ENCODE peak calls at places on chromosomes 11 and 22, in seven cellular contexts. One of them, this sample, is unnamed.

GRCh38 chr11:59555601-59556114 is 44.3 kb downstream of the OR4D9 start:
- DNase-seq in H9: no peak
- DNase-seq in AG09309: no peak
- DNase-seq in chondrocyte: no peak
- DNase-seq in A549: no peak
- DNase-seq in GM06990: peak
- DNase-seq in heart left ventricle: no peak
- DNase-seq in this sample: no peak

GRCh38 chr22:38109391-38110000 is 988 bp downstream of the BAIAP2L2 start:
- DNase-seq in chondrocyte: peak
- DNase-seq in A549: no peak
- DNase-seq in H9: no peak
- DNase-seq in AG09309: no peak
- DNase-seq in heart left ventricle: no peak
- DNase-seq in GM06990: no peak
- DNase-seq in this sample: no peak

GRCh38 chr11:78298216-78298860 is 109.6 kb downstream of the USP35 start:
- DNase-seq in AG09309: no peak
- DNase-seq in A549: no peak
- DNase-seq in GM06990: no peak
- DNase-seq in H9: no peak
- DNase-seq in heart left ventricle: no peak
- DNase-seq in chondrocyte: no peak
- DNase-seq in this sample: no peak

GRCh38 chr22:36870250-36870649 is 9.4 kb downstream of the NCF4 start:
- DNase-seq in heart left ventricle: no peak
- DNase-seq in H9: no peak
- DNase-seq in chondrocyte: no peak
- DNase-seq in A549: peak
- DNase-seq in GM06990: no peak
- DNase-seq in AG09309: no peak
- DNase-seq in this sample: no peak

GRCh38 chr11:132921597-132921996 is 610.7 kb downstream of the OPCML start:
- DNase-seq in AG09309: no peak
- DNase-seq in chondrocyte: no peak
- DNase-seq in GM06990: no peak
- DNase-seq in H9: no peak
- DNase-seq in heart left ventricle: no peak
- DNase-seq in A549: no peak
- DNase-seq in this sample: no peak

GRCh38 chr11:89436071-89436470 is 55.1 kb downstream of the NOX4 start:
- DNase-seq in A549: no peak
- DNase-seq in heart left ventricle: no peak
- DNase-seq in GM06990: no peak
- DNase-seq in H9: no peak
- DNase-seq in AG09309: peak
- DNase-seq in chondrocyte: no peak
- DNase-seq in this sample: no peak

GRCh38 chr11:16825968-16826367 is 87.5 kb downstream of the C11orf58 start:
- DNase-seq in H9: no peak
- DNase-seq in GM06990: no peak
- DNase-seq in AG09309: no peak
- DNase-seq in chondrocyte: no peak
- DNase-seq in heart left ventricle: no peak
- DNase-seq in A549: no peak
- DNase-seq in this sample: no peak

GRCh38 chr11:74141274-74141695 is 29.5 kb downstream of the C2CD3 start:
- DNase-seq in heart left ventricle: no peak
- DNase-seq in GM06990: no peak
- DNase-seq in AG09309: no peak
- DNase-seq in A549: no peak
- DNase-seq in chondrocyte: no peak
- DNase-seq in H9: no peak
- DNase-seq in this sample: no peak

GRCh38 chr11:2521081-2521480 is 76.3 kb downstream of the KCNQ1 start:
- DNase-seq in H9: peak
- DNase-seq in GM06990: no peak
- DNase-seq in chondrocyte: peak
- DNase-seq in heart left ventricle: no peak
- DNase-seq in A549: no peak
- DNase-seq in AG09309: no peak
- DNase-seq in this sample: peak

GRCh38 chr11:68402355-68403031 is 58.1 kb upstream of the PPP6R3 start:
- DNase-seq in H9: peak
- DNase-seq in chondrocyte: no peak
- DNase-seq in AG09309: no peak
- DNase-seq in A549: no peak
- DNase-seq in GM06990: no peak
- DNase-seq in heart left ventricle: no peak
- DNase-seq in this sample: no peak

GRCh38 chr11:65595921-65596281 is 301 bp upstream of the KCNK7 start:
- DNase-seq in A549: no peak
- DNase-seq in H9: no peak
- DNase-seq in GM06990: no peak
- DNase-seq in heart left ventricle: no peak
- DNase-seq in chondrocyte: no peak
- DNase-seq in AG09309: no peak
- DNase-seq in this sample: no peak

GRCh38 chr11:113555071-113555739 is 80.0 kb upstream of the DRD2 start:
- DNase-seq in AG09309: no peak
- DNase-seq in heart left ventricle: no peak
- DNase-seq in GM06990: no peak
- DNase-seq in A549: no peak
- DNase-seq in chondrocyte: no peak
- DNase-seq in H9: no peak
- DNase-seq in this sample: no peak

GRCh38 chr11:73372371-73372993 is 3.7 kb upstream of the RELT start:
- DNase-seq in chondrocyte: no peak
- DNase-seq in H9: peak
- DNase-seq in GM06990: no peak
- DNase-seq in A549: peak
- DNase-seq in heart left ventricle: peak
- DNase-seq in AG09309: no peak
- DNase-seq in this sample: no peak

GRCh38 chr22:22479999-22480532 is 28.5 kb downstream of the ZNF280B start:
- DNase-seq in A549: no peak
- DNase-seq in H9: no peak
- DNase-seq in GM06990: no peak
- DNase-seq in heart left ventricle: no peak
- DNase-seq in chondrocyte: no peak
- DNase-seq in AG09309: no peak
- DNase-seq in this sample: no peak

GRCh38 chr11:126776125-126776524 is 224.4 kb downstream of the KIRREL3 start:
- DNase-seq in A549: no peak
- DNase-seq in heart left ventricle: no peak
- DNase-seq in H9: no peak
- DNase-seq in GM06990: no peak
- DNase-seq in chondrocyte: no peak
- DNase-seq in AG09309: no peak
- DNase-seq in this sample: no peak

GRCh38 chr11:34166806-34167740 is 61.6 kb downstream of the NAT10 start:
- DNase-seq in AG09309: no peak
- DNase-seq in A549: no peak
- DNase-seq in H9: no peak
- DNase-seq in GM06990: no peak
- DNase-seq in chondrocyte: no peak
- DNase-seq in heart left ventricle: no peak
- DNase-seq in this sample: no peak

GRCh38 chr22:46659791-46660186 is 39.6 kb downstream of the GRAMD4 start:
- DNase-seq in heart left ventricle: no peak
- DNase-seq in GM06990: no peak
- DNase-seq in AG09309: no peak
- DNase-seq in chondrocyte: no peak
- DNase-seq in H9: no peak
- DNase-seq in A549: no peak
- DNase-seq in this sample: no peak

GRCh38 chr11:96781082-96781481 is 391.3 kb downstream of the JRKL start:
- DNase-seq in chondrocyte: no peak
- DNase-seq in H9: no peak
- DNase-seq in heart left ventricle: no peak
- DNase-seq in GM06990: no peak
- DNase-seq in AG09309: no peak
- DNase-seq in A549: no peak
- DNase-seq in this sample: no peak

GRCh38 chr11:116582621-116583020 is 190.2 kb downstream of the BUD13 start:
- DNase-seq in chondrocyte: no peak
- DNase-seq in heart left ventricle: no peak
- DNase-seq in A549: no peak
- DNase-seq in AG09309: no peak
- DNase-seq in GM06990: no peak
- DNase-seq in H9: no peak
- DNase-seq in this sample: no peak

GRCh38 chr11:35857922-35858321 is 85.9 kb upstream of the LDLRAD3 start:
- DNase-seq in A549: no peak
- DNase-seq in AG09309: no peak
- DNase-seq in heart left ventricle: no peak
- DNase-seq in chondrocyte: no peak
- DNase-seq in H9: no peak
- DNase-seq in GM06990: no peak
- DNase-seq in this sample: no peak

GRCh38 chr11:77090373-77091111 is 12.1 kb upstream of the OMP start:
- DNase-seq in H9: no peak
- DNase-seq in heart left ventricle: peak
- DNase-seq in A549: no peak
- DNase-seq in GM06990: no peak
- DNase-seq in chondrocyte: peak
- DNase-seq in AG09309: no peak
- DNase-seq in this sample: no peak

GRCh38 chr22:30649430-30650007 is 13.9 kb downstream of the SLC35E4 start:
- DNase-seq in heart left ventricle: peak
- DNase-seq in AG09309: no peak
- DNase-seq in A549: no peak
- DNase-seq in H9: peak
- DNase-seq in chondrocyte: no peak
- DNase-seq in GM06990: peak
- DNase-seq in this sample: no peak

GRCh38 chr11:128599729-128600128 is 12.4 kb upstream of the ETS1 start:
- DNase-seq in chondrocyte: no peak
- DNase-seq in AG09309: no peak
- DNase-seq in A549: no peak
- DNase-seq in GM06990: no peak
- DNase-seq in heart left ventricle: no peak
- DNase-seq in H9: no peak
- DNase-seq in this sample: no peak

GRCh38 chr11:36110698-36111410 is 167.0 kb downstream of the LDLRAD3 start:
- DNase-seq in H9: no peak
- DNase-seq in A549: no peak
- DNase-seq in chondrocyte: no peak
- DNase-seq in heart left ventricle: no peak
- DNase-seq in AG09309: no peak
- DNase-seq in GM06990: no peak
- DNase-seq in this sample: no peak

GRCh38 chr11:45060707-45061106 is 85.7 kb upstream of the PRDM11 start:
- DNase-seq in AG09309: no peak
- DNase-seq in H9: no peak
- DNase-seq in A549: no peak
- DNase-seq in chondrocyte: no peak
- DNase-seq in heart left ventricle: no peak
- DNase-seq in GM06990: no peak
- DNase-seq in this sample: no peak

GRCh38 chr11:9092846-9093778 is 1.7 kb upstream of the SCUBE2 start:
- DNase-seq in GM06990: no peak
- DNase-seq in A549: no peak
- DNase-seq in heart left ventricle: no peak
- DNase-seq in H9: no peak
- DNase-seq in AG09309: no peak
- DNase-seq in chondrocyte: no peak
- DNase-seq in this sample: no peak
- TF ChIP-seq CTCF in GM06990: peak
- TF ChIP-seq CTCF in A549: peak
- TF ChIP-seq CTCF in heart left ventricle: no peak
- TF ChIP-seq CTCF in H9: peak
- TF ChIP-seq CTCF in AG09309: peak
- TF ChIP-seq CTCF in chondrocyte: peak
- TF ChIP-seq CTCF in this sample: peak

GRCh38 chr11:75656044-75656726 is 12.7 kb downstream of the MAP6 start:
- DNase-seq in chondrocyte: no peak
- DNase-seq in heart left ventricle: no peak
- DNase-seq in H9: no peak
- DNase-seq in GM06990: no peak
- DNase-seq in A549: no peak
- DNase-seq in AG09309: no peak
- DNase-seq in this sample: no peak
- TF ChIP-seq CTCF in chondrocyte: no peak
- TF ChIP-seq CTCF in heart left ventricle: no peak
- TF ChIP-seq CTCF in H9: no peak
- TF ChIP-seq CTCF in GM06990: no peak
- TF ChIP-seq CTCF in A549: no peak
- TF ChIP-seq CTCF in AG09309: no peak
- TF ChIP-seq CTCF in this sample: no peak

GRCh38 chr22:20384171-20384570 is 9.8 kb upstream of the ZNF74 start:
- DNase-seq in H9: no peak
- DNase-seq in GM06990: no peak
- DNase-seq in A549: no peak
- DNase-seq in AG09309: no peak
- DNase-seq in heart left ventricle: no peak
- DNase-seq in chondrocyte: no peak
- DNase-seq in this sample: no peak
- TF ChIP-seq CTCF in H9: no peak
- TF ChIP-seq CTCF in GM06990: no peak
- TF ChIP-seq CTCF in A549: no peak
- TF ChIP-seq CTCF in AG09309: no peak
- TF ChIP-seq CTCF in heart left ventricle: no peak
- TF ChIP-seq CTCF in chondrocyte: no peak
- TF ChIP-seq CTCF in this sample: no peak

GRCh38 chr22:19986011-19986409 is 30.6 kb downstream of the ARVCF start:
- DNase-seq in chondrocyte: peak
- DNase-seq in H9: no peak
- DNase-seq in GM06990: no peak
- DNase-seq in heart left ventricle: peak
- DNase-seq in AG09309: no peak
- DNase-seq in A549: no peak
- DNase-seq in this sample: no peak

GRCh38 chr22:19984851-19985811 is 31.5 kb downstream of the ARVCF start:
- DNase-seq in chondrocyte: peak
- DNase-seq in AG09309: no peak
- DNase-seq in A549: no peak
- DNase-seq in heart left ventricle: peak
- DNase-seq in H9: no peak
- DNase-seq in GM06990: no peak
- DNase-seq in this sample: no peak

GRCh38 chr22:19988331-19988808 is 28.3 kb downstream of the ARVCF start:
- DNase-seq in GM06990: no peak
- DNase-seq in H9: no peak
- DNase-seq in chondrocyte: no peak
- DNase-seq in heart left ventricle: peak
- DNase-seq in A549: no peak
- DNase-seq in AG09309: no peak
- DNase-seq in this sample: no peak

GRCh38 chr22:19987394-19988306 is 29.0 kb downstream of the ARVCF start:
- DNase-seq in heart left ventricle: peak
- DNase-seq in chondrocyte: peak
- DNase-seq in AG09309: no peak
- DNase-seq in A549: no peak
- DNase-seq in H9: no peak
- DNase-seq in GM06990: no peak
- DNase-seq in this sample: no peak

GRCh38 chr22:19986410-19987341 is 29.9 kb downstream of the ARVCF start:
- DNase-seq in chondrocyte: peak
- DNase-seq in GM06990: peak
- DNase-seq in heart left ventricle: peak
- DNase-seq in H9: peak
- DNase-seq in A549: peak
- DNase-seq in AG09309: no peak
- DNase-seq in this sample: peak
- TF ChIP-seq CTCF in chondrocyte: no peak
- TF ChIP-seq CTCF in GM06990: no peak
- TF ChIP-seq CTCF in heart left ventricle: no peak
- TF ChIP-seq CTCF in H9: no peak
- TF ChIP-seq CTCF in A549: no peak
- TF ChIP-seq CTCF in AG09309: no peak
- TF ChIP-seq CTCF in this sample: no peak